ENCODE peak calls at places on chromosome 13, in eight cellular contexts. One of them, this sample, is unnamed.

GRCh38 chr13:21234537-21234936 is 58.1 kb downstream of the MRPL57 start:
- DNase-seq in tibial nerve: no peak
- DNase-seq in transverse colon: no peak
- DNase-seq in sigmoid colon: no peak
- DNase-seq in GM12878: no peak
- DNase-seq in A549: no peak
- DNase-seq in ovary: no peak
- DNase-seq in H1: no peak
- DNase-seq in this sample: no peak

GRCh38 chr13:23059173-23059572 is 121.6 kb upstream of the SGCG start:
- DNase-seq in tibial nerve: no peak
- DNase-seq in H1: no peak
- DNase-seq in ovary: no peak
- DNase-seq in GM12878: no peak
- DNase-seq in transverse colon: no peak
- DNase-seq in A549: no peak
- DNase-seq in sigmoid colon: no peak
- DNase-seq in this sample: no peak

GRCh38 chr13:56317839-56318238 is 822.9 kb upstream of the PRR20A start:
- DNase-seq in transverse colon: no peak
- DNase-seq in ovary: no peak
- DNase-seq in A549: no peak
- DNase-seq in sigmoid colon: no peak
- DNase-seq in H1: no peak
- DNase-seq in GM12878: no peak
- DNase-seq in tibial nerve: no peak
- DNase-seq in this sample: no peak

GRCh38 chr13:59483441-59484116 is 680.1 kb downstream of the DIAPH3 start:
- DNase-seq in tibial nerve: no peak
- DNase-seq in sigmoid colon: no peak
- DNase-seq in transverse colon: no peak
- DNase-seq in A549: no peak
- DNase-seq in ovary: no peak
- DNase-seq in H1: no peak
- DNase-seq in GM12878: no peak
- DNase-seq in this sample: no peak

GRCh38 chr13:29884671-29885424 is 34.4 kb upstream of the UBL3 start:
- DNase-seq in sigmoid colon: no peak
- DNase-seq in transverse colon: no peak
- DNase-seq in tibial nerve: no peak
- DNase-seq in A549: no peak
- DNase-seq in GM12878: no peak
- DNase-seq in H1: no peak
- DNase-seq in ovary: no peak
- DNase-seq in this sample: no peak

GRCh38 chr13:77611068-77611467 is 75.6 kb downstream of the SCEL start:
- DNase-seq in H1: no peak
- DNase-seq in A549: no peak
- DNase-seq in GM12878: no peak
- DNase-seq in tibial nerve: no peak
- DNase-seq in ovary: no peak
- DNase-seq in transverse colon: no peak
- DNase-seq in sigmoid colon: no peak
- DNase-seq in this sample: no peak

GRCh38 chr13:39777527-39778061 is 122.1 kb downstream of the COG6 start:
- DNase-seq in GM12878: no peak
- DNase-seq in A549: peak
- DNase-seq in transverse colon: no peak
- DNase-seq in sigmoid colon: no peak
- DNase-seq in tibial nerve: no peak
- DNase-seq in ovary: no peak
- DNase-seq in H1: no peak
- DNase-seq in this sample: no peak

GRCh38 chr13:67574320-67575233 is 344.4 kb upstream of the PCDH9 start:
- DNase-seq in GM12878: no peak
- DNase-seq in tibial nerve: no peak
- DNase-seq in ovary: no peak
- DNase-seq in transverse colon: no peak
- DNase-seq in H1: no peak
- DNase-seq in A549: no peak
- DNase-seq in sigmoid colon: no peak
- DNase-seq in this sample: no peak

GRCh38 chr13:24650157-24650556 is 30.1 kb upstream of the ATP12A start:
- DNase-seq in transverse colon: no peak
- DNase-seq in A549: no peak
- DNase-seq in ovary: no peak
- DNase-seq in sigmoid colon: no peak
- DNase-seq in GM12878: no peak
- DNase-seq in H1: no peak
- DNase-seq in tibial nerve: no peak
- DNase-seq in this sample: no peak

GRCh38 chr13:85230754-85231153 is 568.5 kb downstream of the SLITRK6 start:
- DNase-seq in H1: no peak
- DNase-seq in GM12878: no peak
- DNase-seq in tibial nerve: no peak
- DNase-seq in sigmoid colon: no peak
- DNase-seq in transverse colon: no peak
- DNase-seq in A549: no peak
- DNase-seq in ovary: no peak
- DNase-seq in this sample: no peak

GRCh38 chr13:77503398-77503797 is 32.1 kb upstream of the SCEL start:
- DNase-seq in A549: no peak
- DNase-seq in tibial nerve: no peak
- DNase-seq in H1: no peak
- DNase-seq in sigmoid colon: no peak
- DNase-seq in ovary: no peak
- DNase-seq in transverse colon: no peak
- DNase-seq in GM12878: no peak
- DNase-seq in this sample: no peak

DNA sequence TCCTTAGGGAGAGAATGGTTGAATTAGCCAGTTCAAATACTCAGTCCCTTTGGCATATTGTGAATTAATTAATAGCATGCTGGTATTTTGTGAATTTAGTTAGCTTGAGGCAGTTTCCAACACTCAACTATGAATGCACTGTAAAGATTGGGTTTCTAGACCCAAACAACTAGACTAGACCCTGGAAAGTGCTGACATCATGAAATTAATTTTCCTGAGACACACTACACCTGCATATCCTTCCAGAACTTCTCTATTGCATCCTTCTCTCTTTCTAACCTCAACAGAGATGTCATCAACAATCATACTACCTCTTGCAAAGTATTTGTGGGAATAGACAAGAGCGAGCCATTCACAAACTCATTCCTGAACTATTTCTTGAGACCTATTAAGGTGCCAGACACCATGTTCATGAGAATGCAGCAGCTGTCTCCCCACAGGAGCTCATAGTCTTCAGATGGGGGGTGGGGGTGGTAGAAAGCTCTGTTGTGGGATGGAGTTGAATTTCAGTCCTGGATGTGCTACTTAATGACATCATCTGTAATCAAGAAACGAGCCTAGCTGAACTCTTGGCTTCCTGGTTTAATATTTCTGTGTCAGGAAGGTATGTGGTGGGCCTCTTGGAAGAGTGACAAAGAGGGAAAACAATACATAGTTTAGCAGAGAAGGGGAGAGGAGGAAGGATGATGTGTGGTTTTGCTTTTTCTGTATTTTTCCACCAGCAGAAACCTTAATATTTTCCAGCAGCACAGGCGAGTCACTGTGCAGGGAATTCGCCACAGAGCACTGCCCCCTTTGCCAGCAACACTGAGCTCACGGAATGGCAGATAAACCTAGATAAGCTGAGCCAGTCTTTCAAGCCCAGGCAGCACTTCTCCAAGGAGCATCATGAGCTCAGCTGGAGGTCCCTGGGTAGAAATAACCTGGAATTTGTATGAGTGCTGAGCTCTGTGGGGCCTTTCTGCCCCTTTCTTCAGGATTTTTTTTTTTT is 53.1 kb upstream of the CYSLTR2 start:
- DNase-seq in GM12878: no peak
- DNase-seq in transverse colon: no peak
- DNase-seq in tibial nerve: no peak
- DNase-seq in ovary: no peak
- DNase-seq in sigmoid colon: no peak
- DNase-seq in A549: no peak
- DNase-seq in H1: no peak
- DNase-seq in this sample: no peak
- TF ChIP-seq CTCF in GM12878: no peak
- TF ChIP-seq CTCF in transverse colon: no peak
- TF ChIP-seq CTCF in tibial nerve: no peak
- TF ChIP-seq CTCF in ovary: no peak
- TF ChIP-seq CTCF in sigmoid colon: no peak
- TF ChIP-seq CTCF in A549: no peak
- TF ChIP-seq CTCF in H1: no peak
- TF ChIP-seq CTCF in this sample: no peak

GRCh38 chr13:110506859-110507566 is 54.5 kb downstream of the RAB20 start:
- DNase-seq in sigmoid colon: peak
- DNase-seq in H1: no peak
- DNase-seq in GM12878: no peak
- DNase-seq in ovary: peak
- DNase-seq in tibial nerve: peak
- DNase-seq in transverse colon: peak
- DNase-seq in A549: peak
- DNase-seq in this sample: peak
- TF ChIP-seq POLR2A in sigmoid colon: no peak
- TF ChIP-seq POLR2A in H1: no peak
- TF ChIP-seq POLR2A in GM12878: no peak
- TF ChIP-seq POLR2A in ovary: no peak
- TF ChIP-seq POLR2A in tibial nerve: no peak
- TF ChIP-seq POLR2A in transverse colon: peak
- TF ChIP-seq POLR2A in A549: no peak
- TF ChIP-seq POLR2A in this sample: no peak

GRCh38 chr13:49607761-49608160 is 20.5 kb upstream of the ARL11 start:
- DNase-seq in GM12878: no peak
- DNase-seq in sigmoid colon: no peak
- DNase-seq in H1: no peak
- DNase-seq in A549: no peak
- DNase-seq in transverse colon: no peak
- DNase-seq in ovary: no peak
- DNase-seq in tibial nerve: no peak
- DNase-seq in this sample: no peak

GRCh38 chr13:49604570-49604969 is 19.2 kb upstream of the RCBTB1 start:
- DNase-seq in ovary: no peak
- DNase-seq in transverse colon: no peak
- DNase-seq in tibial nerve: no peak
- DNase-seq in A549: no peak
- DNase-seq in sigmoid colon: no peak
- DNase-seq in GM12878: no peak
- DNase-seq in H1: no peak
- DNase-seq in this sample: no peak

GRCh38 chr13:49606747-49607648 is 21.3 kb upstream of the ARL11 start:
- DNase-seq in sigmoid colon: peak
- DNase-seq in ovary: peak
- DNase-seq in A549: peak
- DNase-seq in H1: peak
- DNase-seq in GM12878: peak
- DNase-seq in transverse colon: peak
- DNase-seq in tibial nerve: peak
- DNase-seq in this sample: peak

GRCh38 chr13:49608932-49609331 is 19.4 kb upstream of the ARL11 start:
- DNase-seq in tibial nerve: no peak
- DNase-seq in A549: no peak
- DNase-seq in sigmoid colon: no peak
- DNase-seq in ovary: no peak
- DNase-seq in H1: no peak
- DNase-seq in transverse colon: no peak
- DNase-seq in GM12878: no peak
- DNase-seq in this sample: no peak

GRCh38 chr13:49610176-49610575 is 18.1 kb upstream of the ARL11 start:
- DNase-seq in ovary: no peak
- DNase-seq in sigmoid colon: no peak
- DNase-seq in H1: no peak
- DNase-seq in tibial nerve: no peak
- DNase-seq in GM12878: no peak
- DNase-seq in A549: no peak
- DNase-seq in transverse colon: no peak
- DNase-seq in this sample: no peak
- TF ChIP-seq EP300 in ovary: no peak
- TF ChIP-seq EP300 in sigmoid colon: no peak
- TF ChIP-seq EP300 in H1: no peak
- TF ChIP-seq EP300 in tibial nerve: no peak
- TF ChIP-seq EP300 in GM12878: no peak
- TF ChIP-seq EP300 in A549: no peak
- TF ChIP-seq EP300 in transverse colon: no peak
- TF ChIP-seq EP300 in this sample: no peak

GRCh38 chr13:26509491-26509890 is 48.0 kb upstream of the WASF3 start:
- DNase-seq in transverse colon: no peak
- DNase-seq in A549: no peak
- DNase-seq in tibial nerve: no peak
- DNase-seq in ovary: no peak
- DNase-seq in GM12878: no peak
- DNase-seq in sigmoid colon: peak
- DNase-seq in H1: no peak
- DNase-seq in this sample: no peak
- TF ChIP-seq CTCF in transverse colon: no peak
- TF ChIP-seq CTCF in A549: no peak
- TF ChIP-seq CTCF in tibial nerve: no peak
- TF ChIP-seq CTCF in ovary: no peak
- TF ChIP-seq CTCF in GM12878: no peak
- TF ChIP-seq CTCF in sigmoid colon: no peak
- TF ChIP-seq CTCF in H1: no peak
- TF ChIP-seq CTCF in this sample: no peak